ENCODE peak calls at places on chromosome 14, in five cellular contexts. L is fibroblast of lung, T is HFF-Myc, W is neural progenitor cell, X is lower lobe of right lung. S is an unnamed sample.

GRCh38 chr14:91614187-91614586 is 104.1 kb upstream of the PPP4R3A start:
- DNase-seq in L (peak), T (no peak), W (no peak), X (no peak), S (no peak)

GRCh38 chr14:91108941-91109611 is 4.8 kb upstream of the DGLUCY start:
- DNase-seq in L (no peak), T (no peak), W (no peak), X (peak), S (no peak)

GRCh38 chr14:90811641-90812040 is 4.6 kb downstream of the TTC7B start:
- DNase-seq in L (no peak), T (no peak), W (peak), X (no peak), S (no peak)

GRCh38 chr14:36659010-36659821 is 2.4 kb upstream of the PAX9 start:
- DNase-seq in L (no peak), T (no peak), W (peak), X (no peak), S (no peak)

GRCh38 chr14:54116972-54117371 is 160.3 kb upstream of the BMP4 start:
- DNase-seq in L (peak), T (no peak), W (no peak), X (no peak), S (no peak)

GRCh38 chr14:22168092-22168955 is 420.7 kb downstream of the DAD1 start:
- DNase-seq in L (no peak), T (no peak), W (no peak), X (no peak), S (no peak)

GRCh38 chr14:99040047-99040446 is 231.9 kb downstream of the BCL11B start:
- DNase-seq in L (no peak), T (no peak), W (no peak), X (no peak), S (no peak)

GRCh38 chr14:101507306-101508150 is 53.8 kb upstream of the DIO3 start:
- DNase-seq in L (no peak), T (no peak), W (no peak), X (peak), S (no peak)

GRCh38 chr14:44529026-44529425 is 21.9 kb upstream of the FSCB start:
- DNase-seq in L (peak), T (no peak), W (no peak), X (no peak), S (no peak)

GRCh38 chr14:30681752-30682355 is 59.7 kb downstream of the SCFD1 start:
- DNase-seq in L (no peak), T (no peak), W (no peak), X (no peak), S (no peak)

GRCh38 chr14:103386632-103387329 is 1.6 kb downstream of the MARK3 start:
- DNase-seq in L (peak), T (no peak), W (peak), X (no peak), S (no peak)

GRCh38 chr14:93042968-93043940 is 72.5 kb downstream of the ITPK1 start:
- DNase-seq in L (peak), T (peak), W (no peak), X (peak), S (no peak)

GRCh38 chr14:100779691-100780080 is 46.2 kb upstream of the MEG3 start:
- DNase-seq in L (no peak), T (no peak), W (no peak), X (no peak), S (no peak)

GRCh38 chr14:35287481-35288013 is 4.6 kb upstream of the PSMA6 start:
- DNase-seq in L (peak), T (no peak), W (no peak), X (no peak), S (no peak)

GRCh38 chr14:101442451-101442850 is 118.8 kb upstream of the DIO3 start:
- DNase-seq in L (peak), T (no peak), W (no peak), X (no peak), S (no peak)

GRCh38 chr14:94827711-94828505 is 58.0 kb upstream of the GSC start:
- DNase-seq in L (no peak), T (no peak), W (no peak), X (no peak), S (no peak)

GRCh38 chr14:35456261-35456660 is 51.7 kb upstream of the NFKBIA start:
- DNase-seq in L (no peak), T (no peak), W (no peak), X (no peak), S (no peak)

GRCh38 chr14:89384023-89384422 is 33.0 kb downstream of the FOXN3 start:
- DNase-seq in L (no peak), T (no peak), W (no peak), X (no peak), S (no peak)

GRCh38 chr14:63896278-63896720 is 43.5 kb downstream of the SYNE2 start:
- DNase-seq in L (peak), T (no peak), W (no peak), X (no peak), S (no peak)

GRCh38 chr14:91858536-91859275 is 8.6 kb downstream of the TC2N start:
- DNase-seq in L (peak), T (peak), W (no peak), X (no peak), S (no peak)

GRCh38 chr14:103302966-103303365 is 31.1 kb upstream of the EIF5 start:
- DNase-seq in L (no peak), T (no peak), W (no peak), X (no peak), S (no peak)

GRCh38 chr14:46571970-46572369 is 79.6 kb downstream of the RPL10L start:
- DNase-seq in L (peak), T (no peak), W (no peak), X (no peak), S (no peak)

GRCh38 chr14:103698380-103699260 is 16.6 kb downstream of the XRCC3 start:
- DNase-seq in L (no peak), T (no peak), W (no peak), X (peak), S (no peak)

GRCh38 chr14:54727929-54728328 is 161.0 kb downstream of the SAMD4A start:
- DNase-seq in L (no peak), T (no peak), W (no peak), X (no peak), S (no peak)

GRCh38 chr14:34355584-34356266 is 106.3 kb downstream of the SPTSSA start:
- DNase-seq in L (peak), T (peak), W (no peak), X (no peak), S (no peak)

GRCh38 chr14:80959448-80960006 is 4.1 kb downstream of the TSHR start:
- DNase-seq in L (no peak), T (no peak), W (no peak), X (no peak), S (no peak)

GRCh38 chr14:99872786-99873440 is 79.7 kb downstream of the EML1 start:
- DNase-seq in L (peak), T (no peak), W (peak), X (no peak), S (no peak)

DNA sequence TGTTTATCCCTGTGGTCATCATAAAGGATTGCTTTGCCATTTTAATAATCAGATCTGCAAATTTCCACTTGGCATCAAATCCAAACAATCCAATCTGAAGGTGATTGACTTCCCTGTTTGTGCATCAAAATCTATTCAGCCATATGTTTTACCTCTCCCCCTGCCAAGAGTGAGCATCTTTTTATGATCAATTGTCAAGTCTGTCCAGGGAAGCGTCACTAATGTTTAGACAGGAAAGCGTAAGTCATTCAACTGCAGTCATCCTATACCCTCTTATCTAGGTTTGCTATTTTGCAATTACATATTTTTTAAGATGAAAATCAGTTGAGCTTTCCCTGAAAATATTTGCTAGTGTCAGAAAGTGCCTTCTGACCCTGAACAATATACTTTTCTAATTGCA is 1224.1 kb upstream of the SEL1L start:
- DNase-seq in L (no peak), T (no peak), W (no peak), X (no peak), S (no peak)
- TF ChIP-seq CTCF in L (no peak), T (no peak), W (no peak), X (no peak), S (no peak)

DNA sequence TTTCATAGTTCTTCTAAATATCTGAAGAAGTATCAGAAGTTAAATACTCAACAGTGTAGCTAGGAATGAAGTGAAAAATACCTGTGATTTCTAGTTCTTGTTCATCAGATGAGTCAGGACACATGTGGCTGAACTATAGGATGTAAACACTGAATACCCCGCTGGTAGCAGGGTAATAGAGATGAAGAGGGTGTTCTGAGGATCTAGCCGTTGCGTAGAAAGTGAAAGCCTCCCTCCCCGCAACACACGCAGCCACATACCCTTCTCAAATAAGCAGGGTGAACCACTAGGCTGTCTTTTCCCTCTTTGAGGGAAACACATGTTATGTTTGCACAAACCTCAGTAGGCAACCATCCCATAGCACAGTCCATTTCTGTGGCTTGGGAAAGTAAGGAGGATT is 16.4 kb upstream of the RNASE12 start:
- DNase-seq in L (no peak), T (no peak), W (no peak), X (no peak), S (no peak)
- TF ChIP-seq CTCF in L (no peak), T (no peak), W (no peak), X (no peak), S (no peak)

DNA sequence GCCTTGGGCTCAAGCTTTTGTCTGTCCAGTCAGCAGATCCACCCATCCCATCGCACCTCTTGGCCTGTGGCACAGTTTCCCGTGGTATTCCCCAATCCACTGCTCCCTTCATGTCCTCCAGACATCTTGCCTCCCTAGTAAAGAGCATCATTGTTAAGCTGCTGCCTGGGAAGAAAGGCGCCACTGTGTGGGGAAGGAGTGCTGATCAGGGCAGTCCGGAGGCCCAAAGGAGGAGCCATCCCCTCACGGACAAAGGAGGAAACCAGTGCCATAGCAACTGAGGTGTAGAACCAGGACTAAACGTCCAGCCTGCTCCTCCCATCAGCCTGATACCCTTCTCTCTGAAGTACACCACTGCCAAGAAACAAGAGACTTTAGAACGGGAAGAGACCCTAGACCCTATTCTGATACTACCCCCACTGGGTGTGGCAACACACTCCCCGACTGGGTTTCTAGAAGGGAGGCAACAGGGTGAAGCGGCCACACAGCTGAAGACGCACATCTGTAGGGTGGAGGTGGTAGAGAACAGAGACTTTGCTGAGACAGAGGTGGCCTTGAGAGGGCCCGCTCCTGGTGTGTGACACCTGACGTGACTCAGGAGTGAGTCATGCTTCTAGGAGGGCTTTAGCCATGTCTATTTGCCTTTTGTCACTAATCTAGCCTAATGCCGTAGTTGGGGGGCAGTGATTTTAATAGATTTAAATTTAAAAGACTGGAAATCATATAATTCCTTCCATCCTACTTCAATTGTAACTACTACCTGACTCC is 185.0 kb downstream of the DPF3 start:
- DNase-seq in L (no peak), T (no peak), W (peak), X (no peak), S (peak)
- TF ChIP-seq CTCF in L (no peak), T (no peak), W (peak), X (no peak), S (no peak)

DNA sequence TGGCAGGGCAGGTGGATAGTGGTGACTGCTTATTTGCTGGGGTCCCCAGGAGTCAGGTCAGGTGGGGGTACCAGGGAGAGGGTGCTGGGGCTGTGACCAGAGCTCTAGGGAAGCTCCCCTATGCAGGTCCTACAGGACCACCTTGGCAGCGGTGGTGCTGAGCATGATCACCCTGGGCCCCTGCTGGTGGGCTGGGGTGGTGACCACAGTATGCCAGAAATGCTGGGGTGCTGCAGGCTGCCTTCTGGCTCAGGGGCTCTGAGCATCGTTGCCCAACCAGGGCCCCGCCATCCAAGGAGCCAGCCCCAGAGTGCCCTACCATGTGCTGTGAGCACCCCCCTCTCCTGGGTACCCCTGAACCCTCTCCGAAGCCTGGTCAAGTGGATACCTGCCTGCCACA is 17.5 kb upstream of the NUDT14 start:
- DNase-seq in L (no peak), T (no peak), W (no peak), X (no peak), S (no peak)
- TF ChIP-seq CTCF in L (no peak), T (no peak), W (peak), X (no peak), S (peak)

GRCh38 chr14:29273513-29273912 is 506.9 kb downstream of the FOXG1 start:
- DNase-seq in L (no peak), T (no peak), W (no peak), X (no peak), S (no peak)
- TF ChIP-seq CTCF in L (no peak), T (peak), W (peak), X (no peak), S (peak)

DNA sequence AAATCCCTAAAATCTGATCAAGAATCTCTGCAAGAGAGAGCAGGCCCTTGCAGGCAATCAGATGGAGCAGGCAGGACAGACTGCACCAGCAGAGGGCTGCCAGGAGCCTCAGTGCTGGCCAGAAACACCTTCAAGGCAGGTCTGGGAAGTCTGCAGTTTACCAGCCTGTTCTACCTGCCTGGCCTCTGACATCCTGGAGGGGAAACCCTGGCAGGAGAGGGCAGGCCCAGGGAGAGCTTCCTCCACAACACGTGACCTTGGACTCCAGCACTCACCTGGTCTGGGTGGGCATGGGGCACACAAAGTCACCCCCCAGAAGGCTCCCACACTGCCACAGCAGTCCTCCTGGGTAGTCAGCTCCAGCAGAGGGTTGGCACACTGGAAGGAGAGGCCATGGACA is 56.0 kb downstream of the ISCA2 start:
- DNase-seq in L (no peak), T (no peak), W (no peak), X (no peak), S (no peak)
- TF ChIP-seq CTCF in L (peak), T (peak), W (peak), X (peak), S (no peak)

GRCh38 chr14:67837011-67837624 is 17.5 kb downstream of the RAD51B start:
- DNase-seq in L (peak), T (peak), W (peak), X (no peak), S (peak)
- TF ChIP-seq CTCF in L (peak), T (peak), W (peak), X (peak), S (peak)

DNA sequence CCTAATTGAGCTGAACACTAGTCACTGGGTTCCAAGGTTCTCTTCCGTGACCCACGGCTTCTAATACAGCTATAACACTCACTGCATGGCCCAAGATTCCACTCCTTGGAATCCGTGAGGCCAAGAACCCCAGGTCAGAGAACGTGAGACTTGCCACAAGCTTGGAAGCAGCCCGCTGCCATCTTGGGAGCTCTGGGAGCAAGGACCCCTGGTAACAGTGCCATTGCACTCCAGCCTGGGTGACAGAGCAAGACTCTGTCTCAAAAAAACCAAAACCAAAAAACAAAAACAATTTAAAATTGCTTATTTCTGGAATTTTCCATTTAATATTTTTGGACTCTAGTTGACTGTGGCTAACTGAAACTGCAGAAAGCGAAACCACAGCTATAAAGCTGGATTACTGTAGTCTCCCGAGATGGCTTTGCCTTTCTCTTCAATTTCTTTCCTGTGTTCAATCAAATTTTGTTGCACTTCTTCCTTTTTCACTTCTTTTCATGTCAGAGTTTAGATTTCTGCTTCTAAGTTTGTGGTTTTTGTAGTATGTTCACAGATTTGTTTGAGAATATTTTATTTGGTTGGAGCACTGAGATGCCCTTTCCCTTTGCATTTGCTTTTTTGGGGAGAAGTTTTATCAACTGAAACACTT is 44.7 kb downstream of the DDHD1 start:
- DNase-seq in L (no peak), T (no peak), W (no peak), X (no peak), S (no peak)
- TF ChIP-seq CTCF in L (no peak), T (no peak), W (no peak), X (no peak), S (no peak)